ENCODE peak calls at places on chromosome 1, in four cellular contexts. One of them, this sample, is unnamed.

GRCh38 chr1:145995964-145996432 is 381 bp downstream of the TXNIP start:
- DNase-seq in A549: no peak
- DNase-seq in IMR-90: no peak
- DNase-seq in K562: peak; percentile 39
- DNase-seq in this sample: no peak

GRCh38 chr1:53783056-53783455 is 44.1 kb upstream of the GLIS1 start:
- DNase-seq in IMR-90: peak; percentile 52
- DNase-seq in K562: no peak
- DNase-seq in A549: no peak
- DNase-seq in this sample: no peak

GRCh38 chr1:7403265-7404045 is 367.6 kb upstream of the VAMP3 start:
- DNase-seq in IMR-90: peak; percentile 68
- DNase-seq in A549: peak; percentile 34
- DNase-seq in K562: no peak
- DNase-seq in this sample: peak; percentile 59

GRCh38 chr1:75796376-75797272 is at the start of gene MSH4:
- DNase-seq in A549: no peak
- DNase-seq in IMR-90: no peak
- DNase-seq in K562: peak; percentile 32
- DNase-seq in this sample: no peak

GRCh38 chr1:214331827-214332423 is 51.0 kb downstream of the SMYD2 start:
- DNase-seq in IMR-90: peak; percentile 32
- DNase-seq in A549: peak; percentile 57
- DNase-seq in K562: peak; percentile 89
- DNase-seq in this sample: no peak

GRCh38 chr1:60126733-60127132 is 53.2 kb upstream of the C1orf87 start:
- DNase-seq in IMR-90: no peak
- DNase-seq in A549: peak; percentile 7
- DNase-seq in K562: no peak
- DNase-seq in this sample: no peak

GRCh38 chr1:85330711-85331290 is 54.4 kb upstream of the BCL10 start:
- DNase-seq in A549: no peak
- DNase-seq in IMR-90: peak; percentile 99
- DNase-seq in K562: no peak
- DNase-seq in this sample: no peak

GRCh38 chr1:186605762-186606350 is 74.4 kb downstream of the PTGS2 start:
- DNase-seq in K562: no peak
- DNase-seq in IMR-90: peak; percentile 59
- DNase-seq in A549: peak; percentile 73
- DNase-seq in this sample: no peak

GRCh38 chr1:205523891-205524793 is 19.7 kb downstream of the CDK18 start:
- DNase-seq in IMR-90: peak; percentile 59
- DNase-seq in A549: peak; percentile 71
- DNase-seq in K562: peak; percentile 77
- DNase-seq in this sample: no peak

GRCh38 chr1:200666309-200666708 is 3.4 kb downstream of the DDX59 start:
- DNase-seq in A549: no peak
- DNase-seq in IMR-90: no peak
- DNase-seq in K562: no peak
- DNase-seq in this sample: no peak

GRCh38 chr1:185058886-185059285 is 13.5 kb downstream of the RNF2 start:
- DNase-seq in A549: no peak
- DNase-seq in K562: no peak
- DNase-seq in IMR-90: no peak
- DNase-seq in this sample: no peak

GRCh38 chr1:229230136-229230892 is 40.6 kb upstream of the RAB4A start:
- DNase-seq in A549: no peak
- DNase-seq in K562: no peak
- DNase-seq in IMR-90: no peak
- DNase-seq in this sample: no peak

GRCh38 chr1:109432336-109432735 is 6.1 kb upstream of the PSMA5 start:
- DNase-seq in IMR-90: peak; percentile 25
- DNase-seq in A549: no peak
- DNase-seq in K562: no peak
- DNase-seq in this sample: no peak

GRCh38 chr1:47580451-47580980 is 142.7 kb downstream of the FOXD2 start:
- DNase-seq in A549: no peak
- DNase-seq in IMR-90: no peak
- DNase-seq in K562: no peak
- DNase-seq in this sample: no peak

GRCh38 chr1:20184481-20184900 is 1.4 kb upstream of the UBXN10 start:
- DNase-seq in K562: peak; percentile 34
- DNase-seq in IMR-90: no peak
- DNase-seq in A549: peak; percentile 21
- DNase-seq in this sample: no peak

GRCh38 chr1:9265966-9266365 is 26.7 kb upstream of the SPSB1 start:
- DNase-seq in A549: no peak
- DNase-seq in K562: no peak
- DNase-seq in IMR-90: no peak
- DNase-seq in this sample: no peak

GRCh38 chr1:41396084-41396483 is 34.9 kb downstream of the FOXO6 start:
- DNase-seq in IMR-90: no peak
- DNase-seq in A549: no peak
- DNase-seq in K562: no peak
- DNase-seq in this sample: no peak

GRCh38 chr1:95245029-95245428 is 11.0 kb downstream of the RWDD3 start:
- DNase-seq in A549: no peak
- DNase-seq in K562: no peak
- DNase-seq in IMR-90: no peak
- DNase-seq in this sample: no peak

GRCh38 chr1:37666241-37666867 is 26.0 kb upstream of the CDCA8 start:
- DNase-seq in K562: no peak
- DNase-seq in IMR-90: no peak
- DNase-seq in A549: no peak
- DNase-seq in this sample: no peak

GRCh38 chr1:36881541-36881940 is 152.8 kb downstream of the GRIK3 start:
- DNase-seq in A549: no peak
- DNase-seq in K562: no peak
- DNase-seq in IMR-90: no peak
- DNase-seq in this sample: no peak

GRCh38 chr1:30777060-30777905 is 19.7 kb upstream of the LAPTM5 start:
- DNase-seq in A549: no peak
- DNase-seq in K562: no peak
- DNase-seq in IMR-90: no peak
- DNase-seq in this sample: no peak

GRCh38 chr1:172826096-172826741 is 167.3 kb downstream of the FASLG start:
- DNase-seq in A549: peak; percentile 75
- DNase-seq in IMR-90: peak; percentile 95
- DNase-seq in K562: no peak
- DNase-seq in this sample: no peak

GRCh38 chr1:65435987-65436386 is 15.5 kb downstream of the LEPR start:
- DNase-seq in IMR-90: peak; percentile 48
- DNase-seq in K562: no peak
- DNase-seq in A549: no peak
- DNase-seq in this sample: no peak

GRCh38 chr1:85174492-85174891 is 26.3 kb downstream of the SYDE2 start:
- DNase-seq in K562: no peak
- DNase-seq in IMR-90: peak; percentile 48
- DNase-seq in A549: no peak
- DNase-seq in this sample: no peak

GRCh38 chr1:200896571-200897187 is 2.0 kb downstream of the INAVA start:
- DNase-seq in A549: peak; percentile 98
- DNase-seq in K562: no peak
- DNase-seq in IMR-90: no peak
- DNase-seq in this sample: no peak

GRCh38 chr1:247331172-247331525 is 518 bp downstream of the ZNF496 start:
- DNase-seq in A549: peak; percentile 68
- DNase-seq in K562: peak; percentile 90
- DNase-seq in IMR-90: peak; percentile 78
- DNase-seq in this sample: no peak

GRCh38 chr1:154626456-154627246 is 18.7 kb upstream of the ADAR start:
- DNase-seq in IMR-90: no peak
- DNase-seq in A549: peak; percentile 13
- DNase-seq in K562: no peak
- DNase-seq in this sample: no peak

GRCh38 chr1:107339775-107340174 is 198.9 kb downstream of the NTNG1 start:
- DNase-seq in K562: no peak
- DNase-seq in IMR-90: no peak
- DNase-seq in A549: no peak
- DNase-seq in this sample: no peak

GRCh38 chr1:10941891-10942541 is 70.4 kb upstream of the TARDBP start:
- DNase-seq in K562: peak; percentile 91
- DNase-seq in A549: no peak
- DNase-seq in IMR-90: no peak
- DNase-seq in this sample: no peak

GRCh38 chr1:154866995-154867795 is 2.9 kb downstream of the KCNN3 start:
- DNase-seq in K562: no peak
- DNase-seq in IMR-90: peak; percentile 85
- DNase-seq in A549: no peak
- DNase-seq in this sample: no peak

GRCh38 chr1:31154000-31154631 is 85.6 kb downstream of the NKAIN1 start:
- DNase-seq in A549: no peak
- DNase-seq in K562: no peak
- DNase-seq in IMR-90: no peak
- DNase-seq in this sample: no peak

GRCh38 chr1:180310095-180310494 is 80.0 kb downstream of the LHX4 start:
- DNase-seq in K562: no peak
- DNase-seq in A549: peak; percentile 83
- DNase-seq in IMR-90: peak; percentile 53
- DNase-seq in this sample: no peak

GRCh38 chr1:50275564-50275963 is 147.7 kb downstream of the DMRTA2 start:
- DNase-seq in A549: no peak
- DNase-seq in IMR-90: no peak
- DNase-seq in K562: no peak
- DNase-seq in this sample: no peak
- TF ChIP-seq ELK1 in A549: no peak
- TF ChIP-seq ELK1 in IMR-90: no peak
- TF ChIP-seq ELK1 in K562: no peak
- TF ChIP-seq ELK1 in this sample: no peak

GRCh38 chr1:212158912-212159796 is 123.6 kb downstream of the DTL start:
- DNase-seq in K562: peak; percentile 45
- DNase-seq in A549: no peak
- DNase-seq in IMR-90: no peak
- DNase-seq in this sample: peak; percentile 56

GRCh38 chr1:212161231-212161781 is 123.9 kb upstream of the PPP2R5A start:
- DNase-seq in IMR-90: peak; percentile 87
- DNase-seq in A549: no peak
- DNase-seq in K562: peak; percentile 45
- DNase-seq in this sample: peak; percentile 25

GRCh38 chr1:212164095-212164872 is 120.9 kb upstream of the PPP2R5A start:
- DNase-seq in K562: no peak
- DNase-seq in IMR-90: no peak
- DNase-seq in A549: no peak
- DNase-seq in this sample: no peak

GRCh38 chr1:212166296-212167039 is 118.7 kb upstream of the PPP2R5A start:
- DNase-seq in A549: no peak
- DNase-seq in K562: no peak
- DNase-seq in IMR-90: no peak
- DNase-seq in this sample: no peak

GRCh38 chr1:212162635-212163034 is 122.6 kb upstream of the PPP2R5A start:
- DNase-seq in IMR-90: peak; percentile 80
- DNase-seq in K562: no peak
- DNase-seq in A549: no peak
- DNase-seq in this sample: peak; percentile 79
- TF ChIP-seq ELK1 in IMR-90: no peak
- TF ChIP-seq ELK1 in K562: no peak
- TF ChIP-seq ELK1 in A549: no peak
- TF ChIP-seq ELK1 in this sample: no peak

GRCh38 chr1:86499987-86500593 is 31.4 kb downstream of the CLCA1 start:
- DNase-seq in A549: peak; percentile 15
- DNase-seq in IMR-90: peak; percentile 32
- DNase-seq in K562: peak; percentile 50
- DNase-seq in this sample: no peak
- TF ChIP-seq ELK1 in A549: no peak
- TF ChIP-seq ELK1 in IMR-90: no peak
- TF ChIP-seq ELK1 in K562: no peak
- TF ChIP-seq ELK1 in this sample: no peak

DNA sequence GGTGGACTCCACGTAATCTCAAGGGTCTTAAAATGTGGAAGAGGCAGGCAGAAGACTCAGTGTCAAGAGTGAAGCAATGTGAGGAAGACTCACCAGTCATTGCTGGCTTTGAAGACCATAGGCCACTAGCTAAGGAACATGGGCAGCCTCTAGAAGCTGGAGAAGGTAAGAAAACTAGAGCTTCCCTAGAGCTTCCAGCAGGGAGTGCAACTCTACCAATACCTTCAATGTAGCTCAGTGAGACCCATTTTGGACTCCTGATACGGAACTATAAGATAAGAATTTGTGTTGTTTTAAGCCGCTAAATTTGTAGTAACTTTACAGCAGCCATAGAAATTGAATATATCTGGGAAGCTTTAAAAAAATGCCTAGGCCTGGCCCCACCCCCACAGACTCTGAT is 18.9 kb downstream of the METTL13 start:
- DNase-seq in IMR-90: no peak
- DNase-seq in A549: no peak
- DNase-seq in K562: no peak
- DNase-seq in this sample: no peak
- TF ChIP-seq ELK1 in IMR-90: no peak
- TF ChIP-seq ELK1 in A549: no peak
- TF ChIP-seq ELK1 in K562: no peak
- TF ChIP-seq ELK1 in this sample: no peak

GRCh38 chr1:168708698-168709406 is 20.2 kb downstream of the DPT start:
- DNase-seq in A549: no peak
- DNase-seq in IMR-90: no peak
- DNase-seq in K562: no peak
- DNase-seq in this sample: no peak

GRCh38 chr1:168709896-168710305 is 19.1 kb downstream of the DPT start:
- DNase-seq in A549: peak; percentile 90
- DNase-seq in IMR-90: no peak
- DNase-seq in K562: no peak
- DNase-seq in this sample: no peak

GRCh38 chr1:168714012-168714411 is 15.0 kb downstream of the DPT start:
- DNase-seq in IMR-90: no peak
- DNase-seq in A549: no peak
- DNase-seq in K562: no peak
- DNase-seq in this sample: no peak

GRCh38 chr1:168706376-168706995 is 22.5 kb downstream of the DPT start:
- DNase-seq in A549: no peak
- DNase-seq in IMR-90: no peak
- DNase-seq in K562: no peak
- DNase-seq in this sample: no peak

GRCh38 chr1:168709407-168709891 is 19.6 kb downstream of the DPT start:
- DNase-seq in A549: peak; percentile 77
- DNase-seq in IMR-90: peak; percentile 4
- DNase-seq in K562: no peak
- DNase-seq in this sample: no peak
- TF ChIP-seq ELK1 in A549: no peak
- TF ChIP-seq ELK1 in IMR-90: no peak
- TF ChIP-seq ELK1 in K562: no peak
- TF ChIP-seq ELK1 in this sample: no peak

DNA sequence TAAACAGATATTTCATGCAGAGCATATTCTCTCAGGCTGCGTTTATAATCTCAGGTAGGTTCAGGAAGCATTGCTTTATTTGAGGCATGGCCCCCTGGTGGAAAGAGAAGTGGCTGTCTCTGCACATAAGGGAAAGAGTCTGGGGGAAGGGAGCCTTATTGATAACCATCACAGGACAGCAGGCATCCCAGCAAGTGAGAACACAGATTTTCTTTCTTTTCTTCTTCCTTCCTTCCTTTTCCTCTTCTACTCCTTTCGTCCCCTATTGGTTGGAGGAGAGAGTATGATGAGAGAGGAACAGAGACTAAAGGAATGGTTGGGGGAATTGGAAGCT is 21.9 kb downstream of the TSNAX start:
- DNase-seq in K562: peak; percentile 54
- DNase-seq in IMR-90: no peak
- DNase-seq in A549: peak; percentile 57
- DNase-seq in this sample: no peak
- TF ChIP-seq ELK1 in K562: no peak
- TF ChIP-seq ELK1 in IMR-90: no peak
- TF ChIP-seq ELK1 in A549: no peak
- TF ChIP-seq ELK1 in this sample: no peak

This sample was measured in GM12878.